ENCODE peak calls at places on chromosome 1, in five cellular contexts. U, T, Y, K and E are unnamed samples.

GRCh38 chr1:86713477-86713876 is 9.1 kb downstream of the SH3GLB1 start:
- DNase-seq in T (no peak), Y (no peak), K (no peak), U (no peak), E (no peak)

GRCh38 chr1:213666113-213666512 is 321.7 kb upstream of the PROX1 start:
- DNase-seq in K (no peak), Y (no peak), U (no peak), T (no peak), E (no peak)

GRCh38 chr1:91011726-91012125 is 10.1 kb downstream of the ZNF644 start:
- DNase-seq in U (no peak), T (no peak), K (no peak), Y (no peak), E (no peak)

GRCh38 chr1:71930526-71930925 is 351.8 kb downstream of the NEGR1 start:
- DNase-seq in Y (no peak), T (no peak), U (no peak), K (no peak), E (no peak)

GRCh38 chr1:111542187-111542586 is 38.8 kb upstream of the ADORA3 start:
- DNase-seq in U (no peak), K (no peak), Y (no peak), T (no peak), E (no peak)

GRCh38 chr1:16354619-16355018 is 2.3 kb upstream of the FBXO42 start:
- DNase-seq in U (no peak), Y (no peak), K (no peak), T (no peak), E (no peak)

GRCh38 chr1:226476657-226477319 is 68.9 kb upstream of the PARP1 start:
- DNase-seq in Y (no peak), T (no peak), U (no peak), K (no peak), E (no peak)

GRCh38 chr1:200977071-200977754 is 46.3 kb downstream of the KIF21B start:
- DNase-seq in K (no peak), Y (no peak), T (no peak), U (no peak), E (no peak)

GRCh38 chr1:95622609-95623008 is 388.6 kb downstream of the RWDD3 start:
- DNase-seq in U (no peak), Y (no peak), K (no peak), T (no peak), E (no peak)

GRCh38 chr1:224707849-224708725 is 92.0 kb downstream of the CNIH3 start:
- DNase-seq in U (no peak), Y (no peak), T (no peak), K (no peak), E (no peak)

GRCh38 chr1:160375788-160376524 is 9.1 kb downstream of the NHLH1 start:
- DNase-seq in K (no peak), U (no peak), T (no peak), Y (no peak), E (no peak)

GRCh38 chr1:201938440-201939005 is 7.8 kb downstream of the LMOD1 start:
- DNase-seq in T (no peak), U (no peak), K (no peak), Y (no peak), E (no peak)

GRCh38 chr1:207826557-207827487 is 75.0 kb downstream of the CD46 start:
- DNase-seq in T (no peak), U (no peak), K (no peak), Y (no peak), E (no peak)

GRCh38 chr1:237867380-237867888 is 23.3 kb downstream of the ZP4 start:
- DNase-seq in T (no peak), K (no peak), U (no peak), Y (no peak), E (no peak)

GRCh38 chr1:59198565-59198964 is 98.3 kb upstream of the FGGY start:
- DNase-seq in Y (no peak), K (no peak), U (no peak), T (no peak), E (no peak)

GRCh38 chr1:42379794-42380616 is 587 bp upstream of the RIMKLA start:
- DNase-seq in Y (no peak), U (no peak), T (peak), K (no peak), E (no peak)

DNA sequence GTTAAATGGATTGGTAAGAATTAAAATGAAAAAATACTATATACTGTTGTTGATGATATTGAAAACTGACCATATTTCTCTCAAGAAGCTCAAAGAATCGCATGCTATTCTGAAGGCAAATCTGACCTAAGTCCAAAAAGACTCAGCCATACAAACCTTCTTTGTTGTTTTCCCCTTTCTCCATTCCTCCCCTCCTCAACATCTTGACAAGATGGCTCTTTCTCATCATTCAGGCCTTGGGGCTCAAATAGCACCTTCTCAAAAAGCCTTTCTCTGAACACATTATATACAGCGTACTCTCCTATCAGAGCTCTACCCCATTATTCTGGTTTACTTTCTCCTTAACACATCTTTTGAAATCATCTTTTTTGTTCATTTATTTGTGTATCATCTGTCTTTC is 17.2 kb downstream of the COLGALT2 start:
- DNase-seq in U (no peak), K (no peak), T (no peak), Y (no peak), E (no peak)
- H3K27ac ChIP-seq in U (peak), K (no peak), T (peak), Y (no peak), E (no peak)

GRCh38 chr1:21639594-21640041 is 29.5 kb downstream of the RAP1GAP start:
- DNase-seq in T (no peak), U (no peak), Y (no peak), K (no peak), E (no peak)
- H3K27ac ChIP-seq in T (peak), U (no peak), Y (no peak), K (no peak), E (no peak)

GRCh38 chr1:46194641-46195179 is 3.5 kb downstream of the POMGNT1 start:
- DNase-seq in T (no peak), Y (no peak), K (no peak), U (no peak), E (no peak)

GRCh38 chr1:46196609-46197008 is 1.6 kb downstream of the POMGNT1 start:
- DNase-seq in T (no peak), U (no peak), K (no peak), Y (no peak), E (no peak)

GRCh38 chr1:46191033-46191701 is 7.1 kb downstream of the POMGNT1 start:
- DNase-seq in Y (no peak), T (no peak), U (no peak), K (no peak), E (no peak)

GRCh38 chr1:46197551-46198025 is 646 bp downstream of the POMGNT1 start:
- DNase-seq in T (no peak), Y (no peak), U (no peak), K (no peak), E (no peak)

DNA sequence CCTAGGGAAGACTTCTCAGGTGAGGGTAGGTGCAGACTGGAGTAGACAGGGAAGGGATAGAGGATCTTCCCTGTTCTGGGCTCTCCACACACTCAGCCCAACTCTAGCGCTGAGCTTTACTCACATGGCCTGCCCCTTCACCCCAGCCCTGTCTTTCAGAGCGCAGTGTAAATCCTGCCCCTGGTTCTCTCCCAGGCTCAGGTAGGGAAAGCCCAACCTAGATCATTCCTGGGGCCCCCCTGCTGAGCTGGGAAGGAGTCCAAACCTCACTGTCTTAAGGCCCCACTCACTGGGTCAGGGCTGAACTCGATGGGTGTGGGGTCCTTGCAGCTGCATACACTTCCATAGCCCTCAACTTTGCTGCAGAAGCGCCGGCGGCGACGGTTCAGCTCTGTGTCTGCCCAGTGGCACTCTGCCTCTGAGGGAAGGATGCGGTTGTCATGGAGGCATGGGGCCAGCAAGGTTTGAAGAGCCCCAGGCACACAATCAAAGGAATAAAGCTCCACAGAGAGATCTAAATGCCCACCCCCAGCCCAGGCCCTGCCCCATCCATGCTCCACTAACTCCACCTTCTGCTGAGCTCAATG is 4.2 kb downstream of the POMGNT1 start:
- DNase-seq in T (no peak), U (no peak), K (no peak), Y (no peak), E (no peak)
- H3K27ac ChIP-seq in T (no peak), U (no peak), K (no peak), Y (no peak), E (no peak)

GRCh38 chr1:22447581-22448215 is 4.0 kb upstream of the ZBTB40 start:
- DNase-seq in U (no peak), K (no peak), Y (peak), T (peak), E (no peak)

GRCh38 chr1:22453181-22453580 is 1.5 kb downstream of the ZBTB40 start:
- DNase-seq in T (no peak), K (no peak), Y (no peak), U (no peak), E (no peak)

GRCh38 chr1:22451702-22452400 is at the start of gene ZBTB40:
- DNase-seq in T (peak), Y (peak), U (peak), K (peak), E (peak)

GRCh38 chr1:22452401-22452963 is 831 bp downstream of the ZBTB40 start:
- DNase-seq in T (no peak), Y (peak), U (no peak), K (no peak), E (no peak)

DNA sequence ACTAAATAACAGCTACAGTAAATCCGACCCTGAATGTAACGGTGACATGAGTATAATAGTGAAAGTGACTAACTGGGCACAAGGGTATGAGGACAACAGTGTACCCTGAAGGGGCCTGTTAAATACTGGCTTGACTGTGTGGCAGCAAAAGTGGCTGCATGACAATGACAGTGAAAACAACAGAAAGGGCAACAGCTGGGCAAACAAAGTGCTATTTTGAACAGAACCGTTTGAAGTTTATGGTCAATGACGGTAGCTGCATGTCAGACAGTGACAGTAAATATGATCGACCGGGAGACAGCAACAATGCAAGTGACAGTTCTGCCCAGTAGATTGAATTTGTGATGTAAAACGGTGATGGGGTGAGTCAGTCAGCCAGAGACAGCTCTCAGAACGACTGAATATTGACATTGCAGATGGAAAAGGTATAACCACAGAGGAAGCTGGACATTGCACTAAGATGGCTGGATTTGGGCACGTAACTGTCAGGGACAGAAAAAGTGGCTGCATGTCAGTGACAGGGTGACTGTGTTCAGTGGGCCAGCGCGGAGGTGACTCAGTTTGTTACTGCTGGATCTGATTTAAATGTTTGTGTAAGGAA is 1.1 kb upstream of the ZBTB40 start:
- DNase-seq in K (no peak), U (no peak), T (peak), Y (no peak), E (no peak)
- H3K27ac ChIP-seq in K (no peak), U (no peak), T (peak), Y (peak), E (no peak)

GRCh38 chr1:63049135-63049534 is 265.2 kb downstream of the ATG4C start:
- DNase-seq in T (no peak), K (no peak), U (no peak), Y (no peak), E (no peak)
- H3K27ac ChIP-seq in T (no peak), K (no peak), U (no peak), Y (no peak), E (no peak)